ENCODE peak calls at places on chromosomes 6 and 20, in seven cellular contexts. W, O, H, X, I, B and M are unnamed samples. For H3K4me1, the result is how much of the 10 kb centered on the place peaks cover.

GRCh38 chr6:10316327-10316726 is 98.5 kb downstream of the TFAP2A start:
- DNase-seq in W (no peak), O (peak), H (peak), X (no peak), I (no peak), B (no peak), M (peak)

GRCh38 chr6:137025786-137026730 is 18.7 kb downstream of the IL20RA start:
- DNase-seq in W (no peak), O (no peak), H (peak), X (no peak), I (no peak), B (no peak), M (no peak)

GRCh38 chr6:145214570-145214969 is 520.8 kb downstream of the EPM2A start:
- DNase-seq in W (no peak), O (peak), H (peak), X (no peak), I (no peak), B (no peak), M (no peak)

GRCh38 chr6:35429463-35429862 is 22.7 kb upstream of the FANCE start:
- DNase-seq in W (no peak), O (no peak), H (no peak), X (no peak), I (no peak), B (no peak), M (no peak)

GRCh38 chr6:146354451-146354850 is 189.2 kb upstream of the RAB32 start:
- DNase-seq in W (no peak), O (no peak), H (no peak), X (no peak), I (no peak), B (no peak), M (no peak)

GRCh38 chr6:25852756-25853155 is 20.9 kb upstream of the SLC17A1 start:
- DNase-seq in W (no peak), O (no peak), H (no peak), X (no peak), I (peak), B (no peak), M (no peak)

GRCh38 chr20:539848-540247 is 3.7 kb downstream of the CSNK2A1 start:
- DNase-seq in W (no peak), O (peak), H (peak), X (peak), I (no peak), B (no peak), M (no peak)

GRCh38 chr6:148530976-148531375 is 188.3 kb downstream of the SASH1 start:
- DNase-seq in W (no peak), O (peak), H (peak), X (no peak), I (no peak), B (no peak), M (no peak)

GRCh38 chr6:71107935-71108420 is 151.1 kb upstream of the B3GAT2 start:
- DNase-seq in W (no peak), O (peak), H (peak), X (peak), I (no peak), B (no peak), M (no peak)

DNA sequence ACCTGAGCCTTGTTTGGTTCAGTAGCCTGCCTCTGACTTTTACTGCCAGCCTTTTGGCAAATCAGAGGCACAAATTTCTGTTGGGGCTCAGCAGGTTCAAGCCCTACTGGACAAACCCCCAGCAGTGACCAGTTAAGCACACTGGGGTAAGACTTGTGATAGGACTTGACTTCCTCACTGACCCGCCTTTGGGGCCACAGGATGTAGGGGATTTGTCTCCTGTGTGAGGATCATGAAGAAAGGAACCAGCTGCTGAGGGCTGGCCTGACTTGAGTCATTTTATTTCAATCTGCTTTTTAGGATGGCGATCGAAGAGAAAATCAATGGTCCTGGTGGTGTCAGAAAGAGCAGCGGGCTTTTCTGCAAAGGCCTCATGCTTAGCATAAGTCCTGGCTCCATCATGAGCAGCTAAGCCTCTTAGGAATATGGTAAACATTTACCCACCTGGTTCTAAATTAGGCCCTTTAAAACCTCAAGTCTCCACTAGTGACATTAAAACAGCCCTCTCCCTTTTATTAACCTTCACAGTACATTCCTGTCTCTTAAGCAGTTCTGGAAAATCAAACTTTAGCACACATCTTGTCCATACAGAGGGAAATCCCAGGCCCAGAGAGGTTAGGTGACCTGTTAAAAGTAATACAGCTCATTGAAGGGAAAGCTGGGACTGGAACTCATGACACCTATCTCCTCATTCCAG is 16.6 kb downstream of the CHMP4B start:
- DNase-seq in W (no peak), O (peak), H (no peak), X (no peak), I (no peak), B (no peak), M (no peak)
- H3K4me1 ChIP-seq in W (half or more), O (under half), H (under half), X (half or more), I (under half), B (half or more), M (under half)

GRCh38 chr6:156282087-156282486 is 495.1 kb upstream of the ARID1B start:
- DNase-seq in W (no peak), O (no peak), H (no peak), X (no peak), I (no peak), B (no peak), M (no peak)

GRCh38 chr6:156283091-156283490 is 494.1 kb upstream of the ARID1B start:
- DNase-seq in W (no peak), O (no peak), H (no peak), X (no peak), I (peak), B (no peak), M (no peak)

GRCh38 chr6:156280131-156280530 is 497.0 kb upstream of the ARID1B start:
- DNase-seq in W (no peak), O (no peak), H (no peak), X (peak), I (peak), B (no peak), M (no peak)

GRCh38 chr6:156279306-156279969 is 497.7 kb upstream of the ARID1B start:
- DNase-seq in W (no peak), O (no peak), H (no peak), X (no peak), I (peak), B (no peak), M (no peak)
- H3K4me1 ChIP-seq in W (under half), O (under half), H (under half), X (under half), I (under half), B (under half), M (under half)

GRCh38 chr20:31666258-31667042 is 28.7 kb downstream of the COX4I2 start:
- DNase-seq in W (peak), O (no peak), H (no peak), X (peak), I (no peak), B (no peak), M (peak)

GRCh38 chr20:31667315-31668285 is 29.9 kb downstream of the COX4I2 start:
- DNase-seq in W (no peak), O (no peak), H (no peak), X (no peak), I (no peak), B (no peak), M (no peak)

GRCh38 chr20:31671324-31671723 is 33.6 kb downstream of the COX4I2 start:
- DNase-seq in W (no peak), O (no peak), H (no peak), X (no peak), I (no peak), B (no peak), M (no peak)

GRCh38 chr20:31670371-31671228 is 32.9 kb downstream of the COX4I2 start:
- DNase-seq in W (peak), O (peak), H (no peak), X (peak), I (peak), B (peak), M (peak)

DNA sequence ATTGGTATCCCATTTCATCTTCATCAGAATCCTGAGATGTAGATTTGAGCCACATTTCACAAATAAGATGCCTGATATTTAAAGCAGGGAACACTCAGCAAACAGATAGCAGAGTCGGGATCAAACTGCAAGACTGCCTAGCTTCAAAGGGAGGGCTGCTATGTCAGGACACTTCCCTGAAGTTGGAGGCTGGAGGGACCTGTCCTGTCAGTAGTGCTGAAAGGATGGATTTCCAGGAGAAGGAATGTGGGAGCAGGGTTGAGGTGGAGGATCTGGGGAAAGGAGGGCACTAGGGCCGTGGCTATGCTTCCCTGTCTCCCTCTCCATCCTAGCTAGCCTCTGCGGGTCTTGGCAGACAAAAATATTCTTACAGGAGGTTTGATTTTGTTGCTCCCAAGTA is 32.2 kb downstream of the COX4I2 start:
- DNase-seq in W (no peak), O (peak), H (no peak), X (no peak), I (no peak), B (no peak), M (no peak)
- H3K4me1 ChIP-seq in W (half or more), O (under half), H (under half), X (half or more), I (under half), B (half or more), M (half or more)

GRCh38 chr6:36546664-36546957 is 668 bp downstream of the STK38 start:
- DNase-seq in W (no peak), O (no peak), H (no peak), X (no peak), I (peak), B (no peak), M (no peak)
- H3K4me1 ChIP-seq in W (under half), O (under half), H (under half), X (under half), I (under half), B (under half), M (under half)

GRCh38 chr6:16480780-16481179 is 242.4 kb downstream of the GMPR start:
- DNase-seq in W (no peak), O (no peak), H (no peak), X (no peak), I (no peak), B (no peak), M (no peak)
- H3K4me1 ChIP-seq in W (under half), O (under half), H (under half), X (under half), I (under half), B (under half), M (under half)

DNA sequence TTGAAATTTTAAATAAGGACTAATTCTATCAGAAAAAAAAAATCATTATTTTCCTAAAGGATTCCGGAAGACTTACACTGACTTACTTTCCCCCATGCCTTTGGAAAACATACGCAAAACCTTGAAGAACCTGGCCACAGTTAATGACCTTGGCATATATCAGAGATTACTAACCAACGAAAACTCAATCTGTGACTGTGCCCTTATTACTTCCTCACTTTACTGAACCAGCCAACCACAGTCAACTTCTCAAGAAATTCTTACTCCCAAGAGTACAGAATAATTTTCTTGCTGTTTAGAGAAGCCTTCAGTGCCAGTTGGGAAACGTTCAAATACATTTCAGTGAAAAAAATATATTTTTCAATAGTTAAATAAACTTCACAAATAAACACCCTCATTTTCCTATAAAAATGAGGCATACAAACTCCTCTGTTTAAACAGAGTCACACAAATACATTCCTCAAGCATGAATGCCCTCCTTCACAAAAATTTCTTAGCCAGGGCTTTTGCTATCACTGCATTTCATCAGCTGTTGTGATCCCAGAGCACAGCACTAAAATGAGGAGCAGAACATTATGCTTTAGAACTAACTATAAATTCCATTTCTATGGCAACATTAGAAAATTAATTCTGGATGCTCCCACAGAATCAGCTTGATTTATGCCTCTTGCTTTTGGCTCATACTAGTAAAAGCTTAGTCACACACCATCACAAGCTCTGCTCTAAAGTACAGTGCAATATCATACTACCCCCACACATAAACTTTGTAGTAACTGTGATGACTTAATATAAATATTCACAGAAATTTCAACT is 117.6 kb downstream of the DST start:
- DNase-seq in W (no peak), O (peak), H (peak), X (no peak), I (no peak), B (no peak), M (no peak)
- H3K4me1 ChIP-seq in W (under half), O (under half), H (under half), X (under half), I (under half), B (under half), M (half or more)

GRCh38 chr6:33171889-33172203 is 20.4 kb downstream of the COL11A2 start:
- DNase-seq in W (peak), O (no peak), H (no peak), X (no peak), I (no peak), B (no peak), M (no peak)
- H3K4me1 ChIP-seq in W (under half), O (under half), H (under half), X (under half), I (under half), B (under half), M (under half)